ENCODE peak calls at places on chromosomes 13 and 19, in four cellular contexts. N is tibial nerve, W is right lobe of liver, Q is gastrocnemius medialis. R is an unnamed sample. For H3K4me1, the result is how much of the 10 kb centered on the place peaks cover.

GRCh38 chr19:3320354-3320670 is 46.1 kb upstream of the NFIC start:
- DNase-seq in W (no peak), Q (no peak), N (no peak), R (no peak)

GRCh38 chr13:66501187-66501586 is 728.9 kb downstream of the PCDH9 start:
- DNase-seq in W (no peak), N (no peak), Q (no peak), R (no peak)

GRCh38 chr13:101751488-101751887 is 299.0 kb downstream of the ITGBL1 start:
- DNase-seq in N (no peak), Q (no peak), W (no peak), R (no peak)

GRCh38 chr13:79593611-79594275 is 112.8 kb downstream of the NDFIP2 start:
- DNase-seq in W (no peak), N (no peak), Q (no peak), R (no peak)

GRCh38 chr13:46663644-46664043 is 110.7 kb downstream of the LRCH1 start:
- DNase-seq in Q (no peak), W (no peak), N (no peak), R (no peak)

GRCh38 chr19:14632286-14632685 is 42.4 kb downstream of the ADGRE3 start:
- DNase-seq in Q (no peak), W (no peak), N (no peak), R (no peak)

GRCh38 chr13:64640002-64640401 is 2590.1 kb downstream of the PCDH9 start:
- DNase-seq in N (no peak), W (no peak), Q (no peak), R (no peak)

GRCh38 chr13:100728201-100728600 is 53.6 kb upstream of the TMTC4 start:
- DNase-seq in W (no peak), N (no peak), Q (no peak), R (no peak)

GRCh38 chr13:109610517-109610916 is 175.9 kb downstream of the IRS2 start:
- DNase-seq in Q (peak), W (peak), N (no peak), R (peak)

GRCh38 chr13:44259045-44260042 is 114.3 kb upstream of the SERP2 start:
- DNase-seq in W (no peak), N (no peak), Q (peak), R (no peak)

DNA sequence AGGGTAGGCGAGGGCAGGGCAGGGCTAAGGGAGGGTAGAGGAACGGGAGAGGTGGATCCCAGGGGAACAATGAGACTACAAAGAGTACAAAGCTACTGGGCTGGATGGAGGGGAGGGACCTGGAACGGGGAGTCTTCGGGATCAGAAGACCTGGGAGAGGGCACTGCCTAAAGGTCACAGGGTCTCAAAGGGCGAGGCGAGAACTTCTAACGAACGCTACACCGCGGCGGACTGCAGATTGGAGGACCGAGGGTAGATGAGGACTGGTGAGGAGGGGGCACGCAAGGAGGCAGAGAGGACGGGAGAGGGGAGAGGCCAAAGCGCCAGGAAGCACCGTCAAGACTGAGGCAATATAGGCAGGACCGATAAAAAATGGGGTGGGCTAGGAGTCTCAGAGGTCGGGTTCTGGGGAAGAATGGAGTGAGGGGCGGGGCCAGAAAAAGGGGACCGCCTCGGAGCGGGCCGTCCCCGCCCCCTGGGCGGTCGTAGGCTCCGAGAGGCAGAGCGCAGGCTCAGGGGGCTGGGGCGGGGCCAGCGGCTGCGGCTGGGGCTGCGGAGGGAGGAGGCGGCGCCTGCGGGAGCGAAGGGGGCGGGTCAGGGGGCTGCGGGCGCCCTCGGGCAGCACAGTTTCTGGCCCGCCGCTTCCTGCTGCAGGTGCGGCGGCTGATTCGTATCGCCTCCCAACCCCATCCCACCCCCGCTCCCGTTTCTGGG is 1.3 kb upstream of the KCNC3 start:
- DNase-seq in N (peak), Q (peak), W (peak), R (peak)
- H3K4me1 ChIP-seq in N (under half), Q (under half), W (under half), R (under half)

GRCh38 chr19:12937243-12938053 is 961 bp upstream of the CALR start:
- DNase-seq in Q (no peak), N (peak), W (peak), R (no peak)

GRCh38 chr19:12939292-12939606 is 840 bp downstream of the CALR start:
- DNase-seq in Q (no peak), W (no peak), N (no peak), R (no peak)

GRCh38 chr19:12939908-12940533 is 1.6 kb downstream of the CALR start:
- DNase-seq in W (no peak), Q (no peak), N (no peak), R (no peak)

GRCh38 chr19:12938054-12938535 is 314 bp upstream of the CALR start:
- DNase-seq in Q (peak), W (peak), N (peak), R (peak)

GRCh38 chr19:12938536-12939291 is at the start of gene CALR:
- DNase-seq in Q (no peak), W (no peak), N (no peak), R (no peak)
- TF ChIP-seq POLR2A in Q (peak), W (peak), N (peak), R (peak)

GRCh38 chr19:4370418-4371041 is 27.2 kb downstream of the MPND start:
- DNase-seq in N (no peak), Q (no peak), W (peak), R (no peak)

GRCh38 chr19:4369888-4370260 is 26.5 kb downstream of the MPND start:
- DNase-seq in N (no peak), Q (peak), W (no peak), R (no peak)

GRCh38 chr19:4372630-4373367 is 27.5 kb downstream of the SH3GL1 start:
- DNase-seq in W (no peak), N (no peak), Q (no peak), R (no peak)

GRCh38 chr19:4371898-4372629 is 28.3 kb downstream of the SH3GL1 start:
- DNase-seq in Q (no peak), W (no peak), N (no peak), R (no peak)

DNA sequence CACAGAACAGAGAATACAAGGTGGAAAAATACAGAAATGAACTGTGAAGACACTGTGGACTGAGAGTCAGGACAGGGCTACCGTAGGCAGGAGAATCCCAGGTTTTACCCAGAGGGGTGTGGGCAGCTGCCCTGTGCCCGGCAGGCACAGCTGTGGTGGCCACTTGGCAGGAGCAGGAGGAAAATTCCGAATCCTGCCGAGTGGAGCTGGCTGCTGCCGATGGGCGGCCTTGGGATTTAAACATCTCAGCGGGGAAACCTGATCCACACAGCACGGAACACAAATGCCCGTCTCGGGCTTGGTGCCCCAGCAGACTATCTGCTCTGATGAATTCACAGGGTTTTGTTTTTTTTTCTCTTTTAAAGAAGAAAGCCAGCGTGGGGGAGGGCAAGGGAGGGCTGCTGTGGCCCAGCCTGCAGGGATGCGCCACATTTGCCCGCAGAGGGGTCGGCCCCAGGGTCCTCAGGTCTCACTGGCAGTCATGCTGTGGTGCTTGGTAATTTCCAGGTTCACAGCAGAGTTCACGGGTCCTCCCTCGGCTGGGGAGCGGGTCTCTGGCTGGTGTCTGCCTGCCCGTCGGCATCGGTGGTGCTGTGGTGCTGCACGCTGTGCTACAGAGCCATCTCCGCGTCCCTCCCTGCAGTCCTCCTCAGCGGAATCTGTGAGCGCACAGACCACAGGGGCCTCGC is 28.0 kb downstream of the MPND start:
- DNase-seq in Q (peak), N (no peak), W (peak), R (peak)
- H3K27ac ChIP-seq in Q (peak), N (peak), W (no peak), R (no peak)

DNA sequence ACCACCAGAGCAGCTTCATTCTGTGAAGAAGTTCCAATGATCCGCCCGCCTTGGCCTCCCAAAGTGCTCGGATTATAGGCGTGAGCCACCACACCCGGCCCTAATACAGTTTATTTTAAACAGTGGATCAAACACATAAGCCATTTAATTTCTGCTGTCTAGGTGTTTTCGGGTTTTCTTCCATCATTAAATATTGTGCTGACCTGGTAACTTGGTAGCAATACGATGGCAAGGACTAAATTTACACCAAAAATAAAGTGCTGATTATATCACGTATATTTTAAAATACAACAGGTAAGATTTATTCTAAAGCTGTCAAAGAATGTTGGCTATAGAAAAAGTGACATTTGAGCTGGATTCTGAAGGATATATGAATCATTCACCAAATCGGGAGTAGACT is 1.3 kb downstream of the MED4 start:
- DNase-seq in W (no peak), N (no peak), Q (no peak), R (no peak)
- H3K4me1 ChIP-seq in W (under half), N (under half), Q (under half), R (under half)

GRCh38 chr19:40601061-40601973 is at the start of gene LTBP4:
- DNase-seq in W (no peak), Q (no peak), N (no peak), R (peak)
- TF ChIP-seq POLR2A in W (no peak), Q (no peak), N (no peak), R (no peak)

GRCh38 chr19:461664-462551 is 1.1 kb upstream of the SHC2 start:
- DNase-seq in N (no peak), Q (no peak), W (peak), R (no peak)
- H3K27ac ChIP-seq in N (no peak), Q (no peak), W (peak), R (no peak)

DNA sequence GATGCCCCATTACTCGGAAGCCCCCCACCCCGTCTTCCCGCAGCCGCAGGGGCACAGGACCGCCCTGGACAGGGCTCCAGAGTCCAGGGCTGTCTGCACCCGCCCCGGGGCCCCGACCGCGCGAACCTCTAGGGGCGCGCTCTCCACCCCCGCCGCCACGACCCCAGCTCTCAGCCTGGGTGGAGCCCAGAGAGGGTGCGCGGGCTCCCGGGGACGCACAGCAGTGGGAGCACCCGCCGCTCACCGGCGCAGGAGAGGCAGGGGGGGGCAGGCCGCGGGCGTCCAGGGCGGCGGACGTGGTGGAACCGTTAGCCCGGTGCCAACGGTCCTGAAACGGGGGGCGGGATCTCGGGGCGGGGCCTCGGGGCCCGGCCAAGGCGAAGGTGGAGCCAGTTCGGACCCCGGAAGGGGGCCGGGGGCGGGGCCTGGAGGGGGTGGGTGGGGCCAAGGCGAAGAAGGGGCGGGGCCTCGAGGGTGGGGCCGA is at the start of gene ATP8B3:
- DNase-seq in W (no peak), Q (no peak), N (no peak), R (no peak)
- H3K4me1 ChIP-seq in W (under half), Q (under half), N (under half), R (under half)

GRCh38 chr19:50025022-50025793 is at the start of gene VRK3:
- DNase-seq in W (peak), N (peak), Q (peak), R (peak)
- TF ChIP-seq POLR2A in W (peak), N (peak), Q (peak), R (no peak)

DNA sequence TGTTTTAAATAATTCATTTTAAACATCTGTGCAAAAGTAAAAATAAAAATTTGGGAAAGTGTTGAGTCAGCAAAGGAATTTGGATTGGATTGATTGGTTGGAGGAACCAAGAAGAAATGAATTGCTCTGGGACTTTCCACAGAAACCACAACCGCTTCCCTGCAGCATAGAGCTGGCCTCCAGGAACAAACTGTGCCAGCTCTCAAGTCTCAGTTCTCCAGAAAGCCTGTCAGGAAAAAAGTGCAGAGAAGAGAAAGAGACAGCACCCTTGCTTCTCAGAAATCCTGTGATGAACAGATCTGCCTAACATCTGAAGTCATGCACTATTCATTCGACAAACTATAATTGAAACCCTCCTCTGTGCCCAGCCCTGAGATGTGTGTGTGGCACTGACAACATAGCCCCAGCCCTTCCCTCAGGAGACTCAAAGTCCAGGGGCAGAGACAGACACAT is 14.8 kb downstream of the LYPD3 start:
- DNase-seq in Q (no peak), N (no peak), W (no peak), R (no peak)
- H3K27ac ChIP-seq in Q (no peak), N (no peak), W (no peak), R (no peak)